ENCODE peak calls at places on chromosomes 11 and 22, in eight cellular contexts. R is nephron progenitor cell; O is activated CD4-positive, CD25-positive, alpha-beta regulatory T cell; P is HFF-Myc; V is heart right ventricle; D is A549; M is effector memory CD8-positive, alpha-beta T cell; I is stimulated activated CD8-positive, alpha-beta memory T cell treated with anti-CD3 and anti-CD28 coated beads, Interleukin-4, amount 100 ng/mL, for 48 hours. X is an unnamed sample.

GRCh38 chr11:2791521-2792375 is 92.0 kb upstream of the KCNQ1OT1 start:
- DNase-seq in O (no peak), I (peak; percentile 39), V (peak; percentile 45), R (peak; percentile 22), M (no peak), P (no peak), D (no peak), X (peak; percentile 24)

GRCh38 chr11:20156280-20156875 is 3.9 kb downstream of the DBX1 start:
- DNase-seq in M (peak; percentile 29), D (no peak), P (no peak), O (no peak), I (peak; percentile 53), R (peak; percentile 34), V (no peak), X (peak; percentile 37)

GRCh38 chr11:68673991-68674390 is 10.4 kb upstream of the GAL start:
- DNase-seq in D (no peak), O (no peak), P (no peak), M (no peak), R (no peak), V (no peak), I (no peak), X (no peak)

GRCh38 chr22:49502126-49502826 is 325.4 kb downstream of the BRD1 start:
- DNase-seq in O (no peak), I (no peak), M (no peak), D (peak; percentile 57), V (no peak), R (no peak), P (no peak), X (no peak)

GRCh38 chr11:64882243-64882642 is 3.8 kb upstream of the EHD1 start:
- DNase-seq in I (no peak), R (no peak), V (no peak), M (no peak), O (no peak), P (no peak), D (no peak), X (no peak)

GRCh38 chr22:19971276-19972124 is 29.9 kb upstream of the TXNRD2 start:
- DNase-seq in V (no peak), O (no peak), I (no peak), P (no peak), R (no peak), D (no peak), M (no peak), X (no peak)

GRCh38 chr22:46737105-46737975 is 712 bp downstream of the CERK start:
- DNase-seq in M (no peak), R (peak; percentile 64), D (peak; percentile 18), I (peak; percentile 65), O (no peak), V (peak; percentile 48), P (no peak), X (no peak)

GRCh38 chr22:20251981-20252380 is 16.1 kb downstream of the RTN4R start:
- DNase-seq in P (no peak), I (no peak), V (no peak), R (no peak), D (no peak), M (no peak), O (no peak), X (no peak)

GRCh38 chr11:11407738-11408084 is 54.7 kb upstream of the CSNK2A3 start:
- DNase-seq in D (no peak), V (no peak), I (no peak), P (no peak), M (no peak), R (no peak), O (no peak), X (no peak)

GRCh38 chr11:62712413-62712812 is 4.9 kb downstream of the GNG3 start:
- DNase-seq in I (no peak), D (no peak), V (no peak), O (no peak), P (no peak), M (no peak), R (no peak), X (no peak)

GRCh38 chr22:47888807-47889206 is 1126.4 kb downstream of the TBC1D22A start:
- DNase-seq in R (no peak), I (no peak), O (no peak), V (no peak), D (no peak), M (no peak), P (no peak), X (no peak)

GRCh38 chr11:88179141-88179540 is 3.9 kb upstream of the RAB38 start:
- DNase-seq in I (peak; percentile 47), M (no peak), V (no peak), P (no peak), O (no peak), R (no peak), D (no peak), X (no peak)

GRCh38 chr11:64058494-64058893 is 22.8 kb downstream of the FLRT1 start:
- DNase-seq in M (no peak), O (no peak), D (no peak), R (no peak), V (peak; percentile 71), P (no peak), I (no peak), X (peak; percentile 46)

GRCh38 chr11:1223346-1224108 is 661 bp downstream of the MUC5B start:
- DNase-seq in I (no peak), R (peak; percentile 2), O (no peak), M (no peak), D (no peak), P (no peak), V (peak; percentile 3), X (peak; percentile 33)

GRCh38 chr11:62556872-62557631 is 10.4 kb upstream of the AHNAK start:
- DNase-seq in V (no peak), I (peak; percentile 78), M (peak; percentile 56), P (no peak), O (no peak), D (no peak), R (no peak), X (peak; percentile 51)

GRCh38 chr22:38937541-38937940 is 19.9 kb upstream of the APOBEC3A start:
- DNase-seq in D (no peak), R (no peak), I (no peak), P (no peak), V (no peak), M (no peak), O (no peak), X (no peak)

GRCh38 chr11:3121931-3122774 is 43.0 kb downstream of the OSBPL5 start:
- DNase-seq in I (no peak), V (peak; percentile 15), P (no peak), O (no peak), D (no peak), M (no peak), R (no peak), X (peak; percentile 5)

GRCh38 chr11:43842021-43842420 is 38.6 kb upstream of the ALKBH3 start:
- DNase-seq in M (no peak), R (no peak), O (no peak), D (no peak), P (no peak), I (no peak), V (no peak), X (no peak)

GRCh38 chr11:128421577-128421976 is 165.8 kb downstream of the ETS1 start:
- DNase-seq in V (no peak), O (no peak), I (no peak), D (no peak), R (no peak), M (no peak), P (no peak), X (no peak)

GRCh38 chr11:36346562-36347383 is 50.7 kb downstream of the PRR5L start:
- DNase-seq in O (no peak), P (no peak), I (no peak), M (no peak), V (no peak), R (no peak), D (no peak), X (no peak)

GRCh38 chr11:19506803-19507466 is 205.7 kb upstream of the NAV2 start:
- DNase-seq in V (no peak), M (no peak), O (no peak), R (no peak), P (no peak), I (no peak), D (no peak), X (no peak)

GRCh38 chr11:79708319-79708928 is 267.6 kb upstream of the TENM4 start:
- DNase-seq in O (no peak), I (no peak), V (no peak), P (peak; percentile 36), M (no peak), D (peak; percentile 3), R (peak; percentile 33), X (peak; percentile 6)

GRCh38 chr11:415640-416041 is 842 bp upstream of the SIGIRR start:
- DNase-seq in V (no peak), R (no peak), P (no peak), D (no peak), O (no peak), M (no peak), I (no peak), X (no peak)

GRCh38 chr11:27218498-27219038 is 144.4 kb downstream of the CCDC34 start:
- DNase-seq in P (peak; percentile 41), D (no peak), O (no peak), R (no peak), I (no peak), M (no peak), V (no peak), X (no peak)

GRCh38 chr11:85923455-85923854 is 68.3 kb downstream of the CCDC83 start:
- DNase-seq in P (no peak), O (no peak), D (no peak), M (no peak), I (no peak), R (no peak), V (no peak), X (no peak)

GRCh38 chr22:17380711-17381087 is 11.4 kb downstream of the CECR2 start:
- DNase-seq in I (no peak), D (no peak), V (no peak), R (no peak), O (no peak), P (no peak), M (no peak), X (no peak)

GRCh38 chr11:79940165-79940564 is 499.3 kb upstream of the TENM4 start:
- DNase-seq in R (peak; percentile 10), M (no peak), D (no peak), V (no peak), O (no peak), P (no peak), I (no peak), X (no peak)

GRCh38 chr11:61791737-61792309 is 576 bp downstream of the TMEM258 start:
- DNase-seq in M (peak; percentile 49), R (peak; percentile 65), O (no peak), V (peak; percentile 38), P (peak; percentile 73), D (peak; percentile 82), I (peak; percentile 67), X (peak; percentile 76)

GRCh38 chr11:111344032-111344431 is 35.0 kb downstream of the POU2AF1 start:
- DNase-seq in V (peak; percentile 38), M (no peak), I (no peak), O (no peak), P (no peak), D (no peak), R (no peak), X (no peak)

X was measured in left colon.